ENCODE peak calls at places on chromosomes 2 and 18, in seven cellular contexts. One of them, this sample, is unnamed.

GRCh38 chr2:88834866-88835265 is 143.4 kb downstream of the RPIA start:
- DNase-seq in thyroid gland: no peak
- DNase-seq in CD4-positive, alpha-beta T cell: no peak
- DNase-seq in NCI-H1417: no peak
- DNase-seq in ACHN: no peak
- DNase-seq in HEK293T: no peak
- DNase-seq in activated T-cell treated with anti-CD3 and anti-CD28 coated beads for 1 hour: no peak
- DNase-seq in this sample: no peak

GRCh38 chr2:29000481-29000880 is 19.4 kb downstream of the TOGARAM2 start:
- DNase-seq in thyroid gland: peak
- DNase-seq in CD4-positive, alpha-beta T cell: peak
- DNase-seq in NCI-H1417: no peak
- DNase-seq in ACHN: no peak
- DNase-seq in HEK293T: no peak
- DNase-seq in activated T-cell treated with anti-CD3 and anti-CD28 coated beads for 1 hour: peak
- DNase-seq in this sample: peak

GRCh38 chr2:225399509-225399908 is at the start of gene NYAP2:
- DNase-seq in thyroid gland: no peak
- DNase-seq in CD4-positive, alpha-beta T cell: no peak
- DNase-seq in NCI-H1417: peak
- DNase-seq in ACHN: no peak
- DNase-seq in HEK293T: no peak
- DNase-seq in activated T-cell treated with anti-CD3 and anti-CD28 coated beads for 1 hour: no peak
- DNase-seq in this sample: no peak

GRCh38 chr18:56321470-56321869 is 316.9 kb downstream of the TXNL1 start:
- DNase-seq in thyroid gland: peak
- DNase-seq in CD4-positive, alpha-beta T cell: no peak
- DNase-seq in NCI-H1417: no peak
- DNase-seq in ACHN: no peak
- DNase-seq in HEK293T: no peak
- DNase-seq in activated T-cell treated with anti-CD3 and anti-CD28 coated beads for 1 hour: no peak
- DNase-seq in this sample: no peak

GRCh38 chr18:37398248-37398920 is 167.2 kb downstream of the CELF4 start:
- DNase-seq in thyroid gland: no peak
- DNase-seq in CD4-positive, alpha-beta T cell: no peak
- DNase-seq in NCI-H1417: no peak
- DNase-seq in ACHN: no peak
- DNase-seq in HEK293T: no peak
- DNase-seq in activated T-cell treated with anti-CD3 and anti-CD28 coated beads for 1 hour: no peak
- DNase-seq in this sample: no peak

GRCh38 chr2:146602856-146603255 is 1242.0 kb upstream of the ACVR2A start:
- DNase-seq in thyroid gland: no peak
- DNase-seq in CD4-positive, alpha-beta T cell: no peak
- DNase-seq in NCI-H1417: no peak
- DNase-seq in ACHN: no peak
- DNase-seq in HEK293T: no peak
- DNase-seq in activated T-cell treated with anti-CD3 and anti-CD28 coated beads for 1 hour: no peak
- DNase-seq in this sample: no peak

GRCh38 chr2:175553944-175554343 is 372.4 kb upstream of the ATP5MC3 start:
- DNase-seq in thyroid gland: no peak
- DNase-seq in CD4-positive, alpha-beta T cell: no peak
- DNase-seq in NCI-H1417: no peak
- DNase-seq in ACHN: no peak
- DNase-seq in HEK293T: no peak
- DNase-seq in activated T-cell treated with anti-CD3 and anti-CD28 coated beads for 1 hour: no peak
- DNase-seq in this sample: no peak

GRCh38 chr2:43100883-43101662 is 125.3 kb downstream of the ZFP36L2 start:
- DNase-seq in thyroid gland: peak
- DNase-seq in CD4-positive, alpha-beta T cell: no peak
- DNase-seq in NCI-H1417: no peak
- DNase-seq in ACHN: peak
- DNase-seq in HEK293T: no peak
- DNase-seq in activated T-cell treated with anti-CD3 and anti-CD28 coated beads for 1 hour: no peak
- DNase-seq in this sample: no peak

GRCh38 chr2:45938649-45939511 is 287.4 kb downstream of the PRKCE start:
- DNase-seq in thyroid gland: peak
- DNase-seq in CD4-positive, alpha-beta T cell: no peak
- DNase-seq in NCI-H1417: peak
- DNase-seq in ACHN: peak
- DNase-seq in HEK293T: peak
- DNase-seq in activated T-cell treated with anti-CD3 and anti-CD28 coated beads for 1 hour: no peak
- DNase-seq in this sample: no peak

GRCh38 chr2:156695020-156695419 is 258.8 kb downstream of the GPD2 start:
- DNase-seq in thyroid gland: no peak
- DNase-seq in CD4-positive, alpha-beta T cell: no peak
- DNase-seq in NCI-H1417: no peak
- DNase-seq in ACHN: no peak
- DNase-seq in HEK293T: no peak
- DNase-seq in activated T-cell treated with anti-CD3 and anti-CD28 coated beads for 1 hour: no peak
- DNase-seq in this sample: no peak

GRCh38 chr2:127080941-127081769 is 25.8 kb downstream of the BIN1 start:
- DNase-seq in thyroid gland: peak
- DNase-seq in CD4-positive, alpha-beta T cell: peak
- DNase-seq in NCI-H1417: no peak
- DNase-seq in ACHN: peak
- DNase-seq in HEK293T: no peak
- DNase-seq in activated T-cell treated with anti-CD3 and anti-CD28 coated beads for 1 hour: peak
- DNase-seq in this sample: peak

GRCh38 chr2:173264152-173264551 is 90.5 kb upstream of the CDCA7 start:
- DNase-seq in thyroid gland: no peak
- DNase-seq in CD4-positive, alpha-beta T cell: no peak
- DNase-seq in NCI-H1417: no peak
- DNase-seq in ACHN: no peak
- DNase-seq in HEK293T: no peak
- DNase-seq in activated T-cell treated with anti-CD3 and anti-CD28 coated beads for 1 hour: no peak
- DNase-seq in this sample: no peak

GRCh38 chr2:9703701-9704221 is 73.0 kb upstream of the YWHAQ start:
- DNase-seq in thyroid gland: no peak
- DNase-seq in CD4-positive, alpha-beta T cell: no peak
- DNase-seq in NCI-H1417: no peak
- DNase-seq in ACHN: peak
- DNase-seq in HEK293T: no peak
- DNase-seq in activated T-cell treated with anti-CD3 and anti-CD28 coated beads for 1 hour: no peak
- DNase-seq in this sample: no peak

GRCh38 chr2:72155151-72155550 is 7.5 kb upstream of the CYP26B1 start:
- DNase-seq in thyroid gland: no peak
- DNase-seq in CD4-positive, alpha-beta T cell: no peak
- DNase-seq in NCI-H1417: no peak
- DNase-seq in ACHN: no peak
- DNase-seq in HEK293T: no peak
- DNase-seq in activated T-cell treated with anti-CD3 and anti-CD28 coated beads for 1 hour: no peak
- DNase-seq in this sample: no peak

GRCh38 chr2:72198532-72199241 is 51.0 kb upstream of the CYP26B1 start:
- DNase-seq in thyroid gland: no peak
- DNase-seq in CD4-positive, alpha-beta T cell: no peak
- DNase-seq in NCI-H1417: no peak
- DNase-seq in ACHN: no peak
- DNase-seq in HEK293T: no peak
- DNase-seq in activated T-cell treated with anti-CD3 and anti-CD28 coated beads for 1 hour: no peak
- DNase-seq in this sample: no peak

GRCh38 chr2:15388406-15389325 is 172.5 kb downstream of the NBAS start:
- DNase-seq in thyroid gland: no peak
- DNase-seq in CD4-positive, alpha-beta T cell: no peak
- DNase-seq in NCI-H1417: no peak
- DNase-seq in ACHN: no peak
- DNase-seq in HEK293T: no peak
- DNase-seq in activated T-cell treated with anti-CD3 and anti-CD28 coated beads for 1 hour: no peak
- DNase-seq in this sample: no peak

GRCh38 chr18:76823574-76823973 is 1.2 kb downstream of the ZNF236 start:
- DNase-seq in thyroid gland: no peak
- DNase-seq in CD4-positive, alpha-beta T cell: no peak
- DNase-seq in NCI-H1417: no peak
- DNase-seq in ACHN: no peak
- DNase-seq in HEK293T: no peak
- DNase-seq in activated T-cell treated with anti-CD3 and anti-CD28 coated beads for 1 hour: no peak
- DNase-seq in this sample: no peak

GRCh38 chr2:68921646-68922045 is 31.0 kb downstream of the GKN2 start:
- DNase-seq in thyroid gland: no peak
- DNase-seq in CD4-positive, alpha-beta T cell: no peak
- DNase-seq in NCI-H1417: no peak
- DNase-seq in ACHN: no peak
- DNase-seq in HEK293T: no peak
- DNase-seq in activated T-cell treated with anti-CD3 and anti-CD28 coated beads for 1 hour: no peak
- DNase-seq in this sample: no peak

GRCh38 chr2:237403024-237403882 is 10.7 kb downstream of the COL6A3 start:
- DNase-seq in thyroid gland: no peak
- DNase-seq in CD4-positive, alpha-beta T cell: no peak
- DNase-seq in NCI-H1417: no peak
- DNase-seq in ACHN: no peak
- DNase-seq in HEK293T: no peak
- DNase-seq in activated T-cell treated with anti-CD3 and anti-CD28 coated beads for 1 hour: no peak
- DNase-seq in this sample: no peak

GRCh38 chr2:119826370-119826961 is 66.7 kb downstream of the PTPN4 start:
- DNase-seq in thyroid gland: peak
- DNase-seq in CD4-positive, alpha-beta T cell: peak
- DNase-seq in NCI-H1417: no peak
- DNase-seq in ACHN: peak
- DNase-seq in HEK293T: peak
- DNase-seq in activated T-cell treated with anti-CD3 and anti-CD28 coated beads for 1 hour: no peak
- DNase-seq in this sample: no peak

GRCh38 chr2:207813221-207813916 is 43.7 kb upstream of the FZD5 start:
- DNase-seq in thyroid gland: no peak
- DNase-seq in CD4-positive, alpha-beta T cell: no peak
- DNase-seq in NCI-H1417: no peak
- DNase-seq in ACHN: no peak
- DNase-seq in HEK293T: no peak
- DNase-seq in activated T-cell treated with anti-CD3 and anti-CD28 coated beads for 1 hour: no peak
- DNase-seq in this sample: no peak

GRCh38 chr2:21307037-21307436 is 183.3 kb downstream of the TDRD15 start:
- DNase-seq in thyroid gland: no peak
- DNase-seq in CD4-positive, alpha-beta T cell: no peak
- DNase-seq in NCI-H1417: no peak
- DNase-seq in ACHN: no peak
- DNase-seq in HEK293T: no peak
- DNase-seq in activated T-cell treated with anti-CD3 and anti-CD28 coated beads for 1 hour: no peak
- DNase-seq in this sample: no peak

This sample was measured in CD8-positive, alpha-beta T cell.